ENCODE peak calls at places on chromosome 11, in four cellular contexts. V, U, E and Q are unnamed samples.

GRCh38 chr11:61364012-61364396 is 1.8 kb downstream of the TMEM138 start:
- DNase-seq in V (no peak), U (no peak), E (no peak), Q (no peak)

GRCh38 chr11:114197799-114198500 is 98.2 kb upstream of the NNMT start:
- DNase-seq in V (no peak), U (peak; percentile 96), E (peak; percentile 81), Q (peak; percentile 85)

GRCh38 chr11:34234086-34234740 is 123.6 kb downstream of the ABTB2 start:
- DNase-seq in V (peak; percentile 67), U (no peak), E (no peak), Q (no peak)

GRCh38 chr11:1078191-1078601 is 3.5 kb downstream of the MUC2 start:
- DNase-seq in V (no peak), U (no peak), E (peak; percentile 54), Q (peak; percentile 58)

GRCh38 chr11:59754494-59754858 is 700 bp upstream of the STX3 start:
- DNase-seq in V (no peak), U (no peak), E (peak; percentile 63), Q (no peak)

GRCh38 chr11:2523821-2524391 is 79.1 kb downstream of the KCNQ1 start:
- DNase-seq in V (no peak), U (peak; percentile 51), E (peak; percentile 58), Q (peak; percentile 43)

GRCh38 chr11:111221208-111221607 is 24.3 kb upstream of the POU2AF2 start:
- DNase-seq in V (no peak), U (no peak), E (no peak), Q (no peak)

GRCh38 chr11:32704775-32705174 is 89.7 kb downstream of the CCDC73 start:
- DNase-seq in V (no peak), U (no peak), E (no peak), Q (no peak)

GRCh38 chr11:78221396-78222315 is 32.9 kb downstream of the USP35 start:
- DNase-seq in V (peak; percentile 16), U (peak; percentile 49), E (no peak), Q (no peak)

GRCh38 chr11:126485021-126485781 is 129.7 kb downstream of the ST3GAL4 start:
- DNase-seq in V (no peak), U (no peak), E (peak; percentile 24), Q (peak; percentile 13)

GRCh38 chr11:57325735-57326048 is 940 bp upstream of the TNKS1BP1 start:
- DNase-seq in V (no peak), U (peak; percentile 92), E (no peak), Q (peak; percentile 84)

GRCh38 chr11:134476435-134477021 is 64.5 kb upstream of the B3GAT1 start:
- DNase-seq in V (peak; percentile 78), U (no peak), E (no peak), Q (peak; percentile 45)

GRCh38 chr11:131499199-131499598 is 128.8 kb downstream of the NTM start:
- DNase-seq in V (no peak), U (no peak), E (no peak), Q (no peak)

GRCh38 chr11:108819957-108820356 is 155.1 kb downstream of the DDX10 start:
- DNase-seq in V (no peak), U (no peak), E (no peak), Q (no peak)

GRCh38 chr11:110172666-110173065 is 79.5 kb downstream of the ZC3H12C start:
- DNase-seq in V (no peak), U (no peak), E (no peak), Q (no peak)

GRCh38 chr11:111450480-111451320 is 61.5 kb downstream of the BTG4 start:
- DNase-seq in V (no peak), U (no peak), E (no peak), Q (no peak)

GRCh38 chr11:34188181-34188580 is 82.8 kb downstream of the NAT10 start:
- DNase-seq in V (no peak), U (no peak), E (no peak), Q (no peak)

GRCh38 chr11:116970485-116971292 is 127.5 kb downstream of the SIK3 start:
- DNase-seq in V (no peak), U (no peak), E (no peak), Q (no peak)

GRCh38 chr11:38791346-38791961 is 2193.4 kb upstream of the RAG2 start:
- DNase-seq in V (no peak), U (peak; percentile 58), E (no peak), Q (no peak)

GRCh38 chr11:67491276-67492068 is 8.6 kb downstream of the AIP start:
- DNase-seq in V (no peak), U (no peak), E (no peak), Q (no peak)

GRCh38 chr11:67494371-67495233 is 10.6 kb downstream of the PITPNM1 start:
- DNase-seq in V (no peak), U (no peak), E (no peak), Q (no peak)

GRCh38 chr11:67493548-67494370 is 10.9 kb downstream of the AIP start:
- DNase-seq in V (no peak), U (no peak), E (peak; percentile 61), Q (no peak)

GRCh38 chr11:67492069-67492727 is 9.4 kb downstream of the AIP start:
- DNase-seq in V (no peak), U (no peak), E (no peak), Q (no peak)

DNA sequence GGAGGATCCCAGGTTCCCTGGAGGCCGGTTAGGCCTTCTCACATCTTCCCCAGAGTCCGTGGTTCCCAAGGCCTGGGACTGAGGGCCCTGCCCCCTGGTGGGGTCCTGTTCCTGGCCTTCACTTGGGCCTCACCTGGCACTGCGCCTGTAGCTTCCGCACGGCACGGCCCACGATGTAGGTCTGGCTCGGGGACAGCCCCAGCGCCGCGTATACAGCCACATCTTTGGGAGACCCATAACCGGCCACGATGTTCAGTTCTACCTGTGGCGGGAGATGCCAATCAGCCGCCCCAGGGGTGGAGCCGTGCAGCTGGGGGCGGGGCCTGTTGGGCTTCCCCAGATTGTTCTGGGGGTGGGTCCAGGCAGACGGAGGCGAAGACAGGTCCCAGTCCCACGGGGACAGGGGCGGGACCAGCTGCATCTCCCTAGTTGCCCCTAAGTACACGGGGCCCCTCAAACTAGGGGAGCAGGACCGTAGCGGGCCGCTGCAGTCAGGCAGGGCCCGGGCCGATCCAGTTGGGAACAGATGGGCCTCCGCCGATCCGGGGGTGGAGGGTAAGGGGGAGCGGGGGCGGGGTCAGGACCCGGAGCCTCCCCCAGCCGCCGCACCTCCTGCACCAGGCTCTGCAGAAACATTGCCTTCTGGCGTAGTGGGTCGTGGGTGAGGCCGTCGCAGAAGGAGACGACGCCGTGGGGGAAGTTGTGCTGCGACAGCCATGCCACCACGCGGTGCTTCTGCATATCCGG is 10.1 kb downstream of the AIP start:
- DNase-seq in V (peak; percentile 77), U (no peak), E (peak; percentile 63), Q (no peak)
- H3K27ac ChIP-seq in V (no peak overlapping the region), U (no peak overlapping the region), E (no peak overlapping the region), Q (no peak overlapping the region)

GRCh38 chr11:118888398-118888797 is 4.7 kb downstream of the CXCR5 start:
- DNase-seq in V (no peak), U (no peak), E (no peak), Q (no peak)
- H3K27ac ChIP-seq in V (no peak overlapping the region), U (peak overlapping the region; percentile 77), E (no peak overlapping the region), Q (no peak overlapping the region)

DNA sequence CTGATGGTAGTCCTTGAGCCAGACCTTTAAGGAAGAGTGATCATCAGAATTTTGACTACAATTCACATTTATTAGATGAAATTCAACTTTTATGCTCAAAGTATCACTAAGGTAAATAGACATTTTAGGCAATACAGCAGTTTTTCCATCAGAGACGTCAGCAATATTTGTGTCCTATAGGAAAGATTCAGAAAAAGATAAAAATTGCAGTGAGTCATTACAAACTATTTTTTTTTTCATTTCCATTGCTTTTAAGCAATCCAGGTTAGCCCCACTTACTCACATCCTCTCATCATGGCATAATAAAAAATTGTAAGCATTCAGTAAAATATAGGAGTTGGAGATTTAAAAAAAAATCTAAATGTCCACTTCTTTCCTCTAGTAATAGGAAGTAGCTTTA is 46.9 kb downstream of the MSANTD4 start:
- DNase-seq in V (no peak), U (no peak), E (no peak), Q (no peak)
- H3K27ac ChIP-seq in V (no peak overlapping the region), U (no peak overlapping the region), E (no peak overlapping the region), Q (no peak overlapping the region)

GRCh38 chr11:120188371-120188770 is 22.5 kb upstream of the OAF start:
- DNase-seq in V (no peak), U (no peak), E (peak; percentile 16), Q (peak; percentile 42)

GRCh38 chr11:120186799-120187591 is 23.8 kb upstream of the OAF start:
- DNase-seq in V (no peak), U (no peak), E (peak; percentile 57), Q (peak; percentile 59)

GRCh38 chr11:120186408-120186798 is 24.4 kb upstream of the OAF start:
- DNase-seq in V (peak; percentile 29), U (peak; percentile 30), E (peak; percentile 14), Q (peak; percentile 28)

GRCh38 chr11:120191058-120191457 is 19.8 kb upstream of the OAF start:
- DNase-seq in V (no peak), U (no peak), E (peak; percentile 12), Q (no peak)

GRCh38 chr11:120188831-120189455 is 21.9 kb upstream of the OAF start:
- DNase-seq in V (no peak), U (no peak), E (peak; percentile 30), Q (peak; percentile 27)
- H3K27ac ChIP-seq in V (no peak overlapping the region), U (no peak overlapping the region), E (no peak overlapping the region), Q (no peak overlapping the region)

DNA sequence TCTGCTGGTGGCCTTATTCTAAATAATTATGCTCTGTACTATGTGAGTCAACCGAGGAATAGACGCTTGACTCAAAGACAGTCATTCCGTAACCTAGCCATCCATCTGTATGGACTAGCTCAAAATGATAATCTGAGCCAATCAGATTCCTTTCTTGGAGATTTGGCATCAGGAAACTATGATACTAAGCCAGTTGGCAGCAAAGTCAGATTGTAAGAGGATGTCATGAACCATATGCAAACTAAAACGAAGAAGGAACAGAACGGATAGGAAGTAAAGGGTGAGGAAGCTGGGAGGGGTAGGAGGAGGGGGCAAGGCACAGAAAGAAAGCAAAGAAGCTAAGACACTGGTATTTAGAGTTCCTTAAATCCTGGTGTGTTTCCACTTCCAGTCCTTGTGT is 10.7 kb upstream of the SESN3 start:
- DNase-seq in V (no peak), U (no peak), E (no peak), Q (no peak)
- H3K27ac ChIP-seq in V (no peak overlapping the region), U (peak overlapping the region; percentile 76), E (no peak overlapping the region), Q (peak overlapping the region; percentile 49)